ENCODE peak calls at places on chromosome 2, in eight cellular contexts. B, L, I, Z, P, O, X and H are unnamed samples.

GRCh38 chr2:105287692-105288091 is 41.8 kb downstream of the TGFBRAP1 start:
- DNase-seq in X (peak; percentile 76), Z (peak; percentile 16), O (peak; percentile 20), I (peak; percentile 42), L (peak; percentile 11), P (no peak), B (no peak), H (no peak)

GRCh38 chr2:180739070-180739469 is 241.3 kb upstream of the UBE2E3 start:
- DNase-seq in I (no peak), P (no peak), B (no peak), X (no peak), O (no peak), Z (no peak), L (no peak), H (no peak)

GRCh38 chr2:15243762-15244161 is 317.4 kb downstream of the NBAS start:
- DNase-seq in X (peak; percentile 60), Z (no peak), O (peak; percentile 7), L (no peak), B (no peak), I (peak; percentile 48), P (no peak), H (no peak)

GRCh38 chr2:201697899-201698298 is 545 bp downstream of the MPP4 start:
- DNase-seq in P (peak; percentile 41), L (no peak), X (peak; percentile 83), O (peak; percentile 74), I (peak; percentile 84), B (no peak), Z (no peak), H (no peak)

GRCh38 chr2:27798948-27799645 is 27.6 kb downstream of the MRPL33 start:
- DNase-seq in I (peak; percentile 100), Z (peak; percentile 89), P (peak; percentile 99), L (no peak), O (peak; percentile 100), B (no peak), X (peak; percentile 97), H (peak; percentile 89)

GRCh38 chr2:212015588-212015987 is 523.0 kb downstream of the ERBB4 start:
- DNase-seq in P (no peak), O (no peak), B (no peak), X (no peak), L (no peak), Z (no peak), I (no peak), H (no peak)

GRCh38 chr2:186771850-186772463 is 77.0 kb downstream of the ZSWIM2 start:
- DNase-seq in L (no peak), X (no peak), P (no peak), Z (no peak), I (peak; percentile 68), O (peak; percentile 44), B (no peak), H (no peak)

GRCh38 chr2:166485558-166486193 is 8.4 kb downstream of the SCN7A start:
- DNase-seq in P (no peak), L (no peak), O (no peak), Z (no peak), B (no peak), I (no peak), X (no peak), H (no peak)

GRCh38 chr2:88350641-88351601 is 101.6 kb downstream of the FOXI3 start:
- DNase-seq in P (no peak), I (no peak), O (peak; percentile 2), L (peak; percentile 32), Z (peak; percentile 65), X (peak; percentile 64), B (peak; percentile 55), H (peak; percentile 86)

GRCh38 chr2:194328456-194328855 is 1328.6 kb upstream of the SLC39A10 start:
- DNase-seq in X (no peak), L (no peak), B (no peak), I (no peak), Z (no peak), O (no peak), P (no peak), H (no peak)

GRCh38 chr2:231877533-231878456 is 48.4 kb downstream of the NPPC start:
- DNase-seq in X (no peak), I (peak; percentile 31), P (no peak), B (no peak), Z (no peak), O (no peak), L (no peak), H (no peak)